ENCODE peak calls at places on chromosomes 16 and 17, in eight cellular contexts. W is body of pancreas, D is psoas muscle, V is stomach, U is cardiac muscle cell, B is ovary, O is upper lobe of right lung, X is left lung. G is an unnamed sample. For H3K4me1, the result is how much of the 10 kb centered on the place peaks cover.

GRCh38 chr17:45388604-45389325 is 43.9 kb downstream of the ARHGAP27 start:
- DNase-seq in W (no peak), D (no peak), V (no peak), U (no peak), B (no peak), O (no peak), X (no peak), G (peak)

GRCh38 chr17:80584171-80584905 is 39.7 kb downstream of the RPTOR start:
- DNase-seq in W (no peak), D (no peak), V (no peak), U (no peak), B (no peak), O (no peak), X (no peak), G (no peak)

GRCh38 chr16:87145181-87146176 is 171.7 kb downstream of the C16orf95 start:
- DNase-seq in W (no peak), D (no peak), V (no peak), U (no peak), B (no peak), O (peak), X (peak), G (no peak)

GRCh38 chr16:4944333-4945281 is 7.7 kb upstream of the PPL start:
- DNase-seq in W (peak), D (peak), V (peak), U (peak), B (peak), O (peak), X (peak), G (no peak)

GRCh38 chr16:29736112-29736511 is 9.7 kb downstream of the C16orf54 start:
- DNase-seq in W (no peak), D (no peak), V (no peak), U (no peak), B (no peak), O (peak), X (no peak), G (no peak)

GRCh38 chr16:80803341-80804060 is 897 bp downstream of the CDYL2 start:
- DNase-seq in W (peak), D (peak), V (peak), U (peak), B (no peak), O (peak), X (peak), G (peak)

GRCh38 chr17:57902117-57902799 is 52.4 kb upstream of the MRPS23 start:
- DNase-seq in W (no peak), D (peak), V (no peak), U (no peak), B (no peak), O (no peak), X (no peak), G (no peak)

GRCh38 chr17:65553009-65553645 is 8.3 kb downstream of the AXIN2 start:
- DNase-seq in W (no peak), D (no peak), V (no peak), U (no peak), B (no peak), O (no peak), X (no peak), G (no peak)

GRCh38 chr16:81581107-81581506 is 136.5 kb downstream of the CMIP start:
- DNase-seq in W (no peak), D (no peak), V (peak), U (no peak), B (no peak), O (no peak), X (no peak), G (no peak)

GRCh38 chr17:44587339-44587738 is 30.1 kb downstream of the FZD2 start:
- DNase-seq in W (no peak), D (no peak), V (peak), U (peak), B (peak), O (peak), X (no peak), G (no peak)

GRCh38 chr16:11025120-11025531 is 80.8 kb downstream of the CLEC16A start:
- DNase-seq in W (no peak), D (no peak), V (no peak), U (no peak), B (no peak), O (no peak), X (no peak), G (no peak)

GRCh38 chr16:50360033-50360778 is 8.6 kb downstream of the BRD7 start:
- DNase-seq in W (no peak), D (no peak), V (peak), U (no peak), B (no peak), O (no peak), X (no peak), G (no peak)

GRCh38 chr16:72480926-72481325 is 309.0 kb upstream of the PMFBP1 start:
- DNase-seq in W (no peak), D (no peak), V (no peak), U (no peak), B (no peak), O (no peak), X (no peak), G (no peak)

GRCh38 chr17:29241015-29241963 is 5.4 kb upstream of the CRYBA1 start:
- DNase-seq in W (no peak), D (peak), V (no peak), U (no peak), B (no peak), O (no peak), X (no peak), G (no peak)

GRCh38 chr16:22317625-22318024 is 20.4 kb downstream of the POLR3E start:
- DNase-seq in W (no peak), D (no peak), V (no peak), U (no peak), B (no peak), O (peak), X (no peak), G (no peak)

GRCh38 chr17:2172447-2172938 is 117.6 kb downstream of the HIC1 start:
- DNase-seq in W (peak), D (no peak), V (no peak), U (no peak), B (peak), O (no peak), X (no peak), G (no peak)

GRCh38 chr17:11589706-11590105 is 8.6 kb upstream of the DNAH9 start:
- DNase-seq in W (peak), D (no peak), V (peak), U (no peak), B (no peak), O (no peak), X (no peak), G (no peak)

GRCh38 chr16:20307791-20308190 is 19.5 kb downstream of the GP2 start:
- DNase-seq in W (no peak), D (no peak), V (no peak), U (no peak), B (no peak), O (no peak), X (no peak), G (no peak)

GRCh38 chr17:57406131-57406980 is 150.0 kb downstream of the MSI2 start:
- DNase-seq in W (no peak), D (no peak), V (no peak), U (peak), B (peak), O (no peak), X (no peak), G (no peak)

GRCh38 chr17:81865733-81866439 is 5.3 kb downstream of the ARHGDIA start:
- DNase-seq in W (peak), D (no peak), V (peak), U (no peak), B (no peak), O (no peak), X (no peak), G (no peak)

GRCh38 chr16:72865835-72866234 is 182.1 kb downstream of the ZFHX3 start:
- DNase-seq in W (no peak), D (no peak), V (no peak), U (no peak), B (no peak), O (no peak), X (no peak), G (no peak)

GRCh38 chr16:17404903-17405691 is 65.7 kb downstream of the XYLT1 start:
- DNase-seq in W (peak), D (peak), V (no peak), U (no peak), B (peak), O (peak), X (peak), G (no peak)

GRCh38 chr16:15948532-15949209 is 745 bp upstream of the ABCC1 start:
- DNase-seq in W (peak), D (no peak), V (no peak), U (no peak), B (no peak), O (peak), X (no peak), G (no peak)

GRCh38 chr16:70568601-70569217 is 45.1 kb downstream of the SF3B3 start:
- DNase-seq in W (no peak), D (no peak), V (no peak), U (no peak), B (no peak), O (no peak), X (no peak), G (no peak)

GRCh38 chr17:44797809-44798208 is 32.3 kb downstream of the GJC1 start:
- DNase-seq in W (no peak), D (no peak), V (no peak), U (peak), B (no peak), O (no peak), X (no peak), G (no peak)

GRCh38 chr17:35243459-35244204 is 760 bp downstream of the SLFN5 start:
- DNase-seq in W (peak), D (peak), V (peak), U (peak), B (peak), O (peak), X (no peak), G (peak)

GRCh38 chr16:83742076-83742475 is 65.7 kb upstream of the HSBP1 start:
- DNase-seq in W (no peak), D (no peak), V (no peak), U (no peak), B (no peak), O (no peak), X (peak), G (no peak)

GRCh38 chr17:7959503-7960253 is 27.7 kb downstream of the CNTROB start:
- DNase-seq in W (no peak), D (no peak), V (no peak), U (no peak), B (no peak), O (no peak), X (no peak), G (no peak)

GRCh38 chr17:57552114-57552601 is 192.9 kb downstream of the CCDC182 start:
- DNase-seq in W (no peak), D (peak), V (no peak), U (peak), B (peak), O (no peak), X (peak), G (peak)

GRCh38 chr17:19263621-19264010 is 26.4 kb downstream of the EPN2 start:
- DNase-seq in W (no peak), D (peak), V (no peak), U (no peak), B (no peak), O (no peak), X (no peak), G (no peak)

DNA sequence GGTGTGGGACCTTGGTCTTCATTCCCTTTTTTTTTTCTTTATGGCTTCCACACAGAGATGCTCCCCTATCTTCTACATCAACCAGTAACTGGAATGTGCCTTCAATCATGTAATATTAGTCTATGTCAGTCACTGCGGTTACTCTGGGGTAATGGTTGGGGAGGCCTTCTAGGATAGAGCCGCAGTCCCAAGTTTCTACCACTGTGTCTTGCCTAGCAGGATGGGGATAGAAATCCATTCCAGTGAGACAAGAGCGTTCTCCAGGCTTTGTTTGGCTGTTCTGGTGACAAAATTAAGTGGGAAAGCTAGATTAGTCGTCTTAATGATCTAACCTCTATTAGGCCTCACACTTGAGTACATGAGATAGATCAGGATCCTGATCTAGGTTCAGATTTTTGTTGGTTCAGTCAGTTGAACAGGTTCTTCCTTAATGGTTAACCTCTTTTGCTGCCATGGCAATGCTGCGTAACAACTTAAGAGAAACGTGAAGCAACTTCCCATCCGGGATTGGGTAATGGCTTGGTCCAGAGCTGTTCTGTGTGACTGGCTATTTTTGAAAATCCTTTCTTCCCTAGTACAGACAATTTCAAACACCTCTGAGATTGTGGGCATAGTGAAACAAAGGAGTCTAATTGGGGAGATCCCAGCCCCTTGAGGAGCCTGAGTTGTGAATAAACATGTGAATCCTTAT is 8.7 kb downstream of the MSL1 start:
- DNase-seq in W (no peak), D (no peak), V (peak), U (no peak), B (no peak), O (no peak), X (no peak), G (no peak)
- H3K4me1 ChIP-seq in W (under half), D (under half), V (under half), U (under half), B (under half), O (under half), X (under half), G (under half)

GRCh38 chr17:75459246-75459589 is 2.8 kb downstream of the TMEM94 start:
- DNase-seq in W (no peak), D (no peak), V (no peak), U (no peak), B (no peak), O (no peak), X (no peak), G (no peak)
- H3K27ac ChIP-seq in W (no peak), D (peak), V (peak), U (peak), B (no peak), O (peak), X (peak), G (no peak)

DNA sequence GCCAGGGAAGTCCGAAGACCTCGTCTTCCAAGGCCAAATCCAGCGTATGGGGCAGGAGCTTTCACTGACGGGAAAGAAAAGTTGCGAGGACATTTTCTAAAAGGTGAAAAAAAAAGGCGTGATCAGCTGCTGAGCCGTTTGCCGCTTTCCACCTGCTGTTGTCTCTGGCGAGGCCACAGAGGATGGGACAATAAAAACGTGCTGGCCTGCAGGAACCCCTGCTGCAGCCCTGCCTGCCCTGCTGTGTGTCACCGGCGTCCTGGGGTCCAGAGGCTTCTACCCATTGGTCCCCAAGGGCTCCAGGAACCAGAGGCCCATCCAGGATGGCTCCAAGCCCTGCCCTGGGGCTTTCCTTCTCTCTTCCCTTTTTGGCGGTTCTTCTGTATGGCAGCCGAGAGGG is 28.1 kb upstream of the GSE1 start:
- DNase-seq in W (no peak), D (no peak), V (no peak), U (no peak), B (no peak), O (no peak), X (no peak), G (no peak)
- H3K4me1 ChIP-seq in W (under half), D (under half), V (under half), U (half or more), B (under half), O (under half), X (half or more), G (under half)

GRCh38 chr16:693364-693763 is 3.2 kb upstream of the WDR24 start:
- DNase-seq in W (no peak), D (no peak), V (no peak), U (no peak), B (no peak), O (no peak), X (no peak), G (no peak)

GRCh38 chr16:693766-694165 is 3.6 kb upstream of the WDR24 start:
- DNase-seq in W (no peak), D (no peak), V (no peak), U (no peak), B (no peak), O (no peak), X (no peak), G (peak)

GRCh38 chr16:695355-696089 is 5.3 kb upstream of the WDR24 start:
- DNase-seq in W (peak), D (no peak), V (peak), U (peak), B (no peak), O (no peak), X (no peak), G (peak)

GRCh38 chr16:694863-695354 is 4.7 kb upstream of the WDR24 start:
- DNase-seq in W (no peak), D (no peak), V (no peak), U (no peak), B (no peak), O (no peak), X (no peak), G (no peak)

GRCh38 chr16:694187-694862 is 4.1 kb upstream of the WDR24 start:
- DNase-seq in W (no peak), D (no peak), V (no peak), U (peak), B (no peak), O (no peak), X (no peak), G (no peak)
- H3K27ac ChIP-seq in W (no peak), D (no peak), V (no peak), U (no peak), B (no peak), O (no peak), X (no peak), G (peak)

GRCh38 chr17:30816165-30816564 is 8.3 kb downstream of the CRLF3 start:
- DNase-seq in W (no peak), D (no peak), V (no peak), U (no peak), B (no peak), O (no peak), X (no peak), G (no peak)
- H3K4me1 ChIP-seq in W (under half), D (under half), V (under half), U (under half), B (under half), O (under half), X (half or more), G (half or more)

GRCh38 chr16:31467151-31467550 is 4.8 kb upstream of the TGFB1I1 start:
- DNase-seq in W (no peak), D (peak), V (no peak), U (no peak), B (peak), O (no peak), X (no peak), G (no peak)
- H3K27ac ChIP-seq in W (no peak), D (no peak), V (no peak), U (no peak), B (no peak), O (no peak), X (no peak), G (no peak)